ENCODE peak calls at places on chromosomes 12 and 14, in nine cellular contexts. I, D, S, T, C, M, U, G and L are unnamed samples.

GRCh38 chr12:49021292-49021915 is 2.8 kb upstream of the PRKAG1 start:
- DNase-seq in D (no peak), T (no peak), I (no peak), C (no peak), S (peak; percentile 31), U (no peak), G (no peak), M (no peak), L (no peak)

GRCh38 chr14:58198086-58198485 is 1.9 kb upstream of the ACTR10 start:
- DNase-seq in C (no peak), I (no peak), T (no peak), G (no peak), D (no peak), M (no peak), U (no peak), S (no peak), L (no peak)

GRCh38 chr12:99212275-99212674 is 435.3 kb upstream of the GARIN6 start:
- DNase-seq in T (no peak), S (no peak), C (no peak), G (no peak), M (no peak), D (no peak), I (no peak), U (no peak), L (no peak)

GRCh38 chr12:49588761-49589516 is 16.5 kb downstream of the FAM186B start:
- DNase-seq in T (no peak), G (no peak), M (no peak), U (no peak), S (peak; percentile 32), D (no peak), C (no peak), I (no peak), L (no peak)

GRCh38 chr14:99612065-99612736 is 8.2 kb upstream of the CCDC85C start:
- DNase-seq in C (no peak), D (no peak), I (no peak), M (no peak), G (no peak), T (no peak), S (no peak), U (no peak), L (no peak)

GRCh38 chr12:14902465-14902864 is 16.8 kb upstream of the MGP start:
- DNase-seq in C (no peak), D (no peak), T (peak; percentile 18), M (no peak), U (no peak), I (no peak), S (no peak), G (no peak), L (peak; percentile 30)

GRCh38 chr12:68236421-68237059 is 10.9 kb upstream of the IL26 start:
- DNase-seq in D (peak; percentile 50), U (no peak), I (peak; percentile 19), S (no peak), M (no peak), G (peak; percentile 59), C (no peak), T (peak; percentile 23), L (no peak)

GRCh38 chr12:123761841-123762714 is at the start of gene DNAH10:
- DNase-seq in U (peak; percentile 88), I (no peak), S (peak; percentile 92), D (peak; percentile 10), G (no peak), T (peak; percentile 52), C (peak; percentile 6), M (no peak), L (peak; percentile 15)

GRCh38 chr12:119444462-119445044 is 110.0 kb downstream of the CCDC60 start:
- DNase-seq in M (peak; percentile 49), T (peak; percentile 33), U (peak; percentile 91), C (peak; percentile 2), I (peak; percentile 83), D (peak; percentile 57), G (peak; percentile 82), S (peak; percentile 87), L (no peak)
- H2AFZ ChIP-seq in M (no peak overlapping the region), T (no peak overlapping the region), U (peak overlapping the region; percentile 93), C (no peak overlapping the region), I (no peak overlapping the region), D (no peak overlapping the region), G (peak overlapping the region; percentile 57), S (peak overlapping the region; percentile 83), L (no peak overlapping the region)

GRCh38 chr14:20177433-20177974 is 13.2 kb upstream of the OR11G2 start:
- DNase-seq in U (no peak), D (no peak), I (no peak), M (no peak), G (peak; percentile 89), S (no peak), T (no peak), C (no peak), L (no peak)
- H2AFZ ChIP-seq in U (no peak overlapping the region), D (no peak overlapping the region), I (no peak overlapping the region), M (no peak overlapping the region), G (peak overlapping the region; percentile 63), S (no peak overlapping the region), T (no peak overlapping the region), C (no peak overlapping the region), L (no peak overlapping the region)

GRCh38 chr14:70121521-70121920 is 67.2 kb downstream of the SLC8A3 start:
- DNase-seq in G (no peak), T (no peak), C (no peak), M (no peak), I (no peak), U (peak; percentile 92), S (peak; percentile 69), D (no peak), L (no peak)
- H2AFZ ChIP-seq in G (no peak overlapping the region), T (no peak overlapping the region), C (no peak overlapping the region), M (no peak overlapping the region), I (no peak overlapping the region), U (no peak overlapping the region), S (no peak overlapping the region), D (no peak overlapping the region), L (no peak overlapping the region)

GRCh38 chr12:73308079-73308478 is 1035.9 kb downstream of the TRHDE start:
- DNase-seq in I (no peak), D (no peak), S (no peak), M (no peak), T (no peak), G (no peak), U (no peak), C (no peak), L (peak; percentile 40)
- H2AFZ ChIP-seq in I (no peak overlapping the region), D (no peak overlapping the region), S (no peak overlapping the region), M (no peak overlapping the region), T (no peak overlapping the region), G (no peak overlapping the region), U (no peak overlapping the region), C (no peak overlapping the region), L (no peak overlapping the region)

GRCh38 chr14:44893535-44893934 is 68.2 kb downstream of the KLHL28 start:
- DNase-seq in T (no peak), S (no peak), D (no peak), G (no peak), C (no peak), M (no peak), I (no peak), U (no peak), L (no peak)

GRCh38 chr14:44897844-44898151 is 63.9 kb downstream of the KLHL28 start:
- DNase-seq in T (no peak), G (peak; percentile 69), U (no peak), C (no peak), D (no peak), M (no peak), I (peak; percentile 66), S (no peak), L (peak; percentile 70)

GRCh38 chr14:44896275-44897040 is 65.3 kb downstream of the KLHL28 start:
- DNase-seq in S (no peak), M (no peak), C (no peak), T (no peak), D (no peak), G (no peak), U (no peak), I (no peak), L (no peak)

GRCh38 chr14:44897041-44897843 is 64.5 kb downstream of the KLHL28 start:
- DNase-seq in S (peak; percentile 97), T (peak; percentile 99), C (peak; percentile 93), U (peak; percentile 98), M (peak; percentile 87), D (peak; percentile 98), G (peak; percentile 94), I (peak; percentile 98), L (peak; percentile 97)

DNA sequence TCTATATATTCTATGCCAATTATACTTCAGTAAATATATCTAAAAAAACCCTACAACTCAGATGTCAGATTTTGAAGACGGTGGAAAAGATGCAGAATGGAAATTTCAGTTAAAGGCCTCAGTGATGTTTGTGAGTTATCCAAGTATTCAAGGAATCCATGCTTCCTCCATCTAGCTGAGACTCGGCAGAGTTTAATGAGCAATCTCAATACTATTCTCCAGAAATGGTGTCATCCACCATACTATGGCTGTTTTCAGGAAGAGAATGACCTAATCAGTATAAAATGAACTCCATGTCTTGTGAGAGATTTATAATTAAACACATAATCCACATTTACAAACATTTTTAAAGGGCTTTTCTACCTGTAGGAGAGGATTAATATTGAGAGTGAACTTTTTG is 66.0 kb downstream of the KLHL28 start:
- DNase-seq in U (no peak), M (no peak), I (peak; percentile 22), T (peak; percentile 93), D (no peak), S (no peak), G (no peak), C (peak; percentile 87), L (peak; percentile 87)
- H2AFZ ChIP-seq in U (no peak overlapping the region), M (no peak overlapping the region), I (no peak overlapping the region), T (peak overlapping the region; percentile 65), D (peak overlapping the region; percentile 100), S (no peak overlapping the region), G (no peak overlapping the region), C (no peak overlapping the region), L (no peak overlapping the region)

GRCh38 chr12:92297932-92298681 is 152.5 kb upstream of the BTG1 start:
- DNase-seq in S (no peak), M (no peak), G (no peak), D (peak; percentile 15), T (peak; percentile 94), U (no peak), C (peak; percentile 94), I (no peak), L (peak; percentile 62)

GRCh38 chr12:92299344-92299743 is 153.7 kb upstream of the BTG1 start:
- DNase-seq in I (no peak), G (no peak), D (no peak), C (no peak), T (no peak), S (no peak), M (no peak), U (no peak), L (no peak)

GRCh38 chr12:92299744-92300143 is 154.1 kb upstream of the BTG1 start:
- DNase-seq in S (no peak), D (no peak), C (no peak), I (no peak), M (no peak), U (no peak), G (peak; percentile 24), T (no peak), L (no peak)

GRCh38 chr12:92295523-92295922 is 149.9 kb upstream of the BTG1 start:
- DNase-seq in G (no peak), M (no peak), T (peak; percentile 74), I (no peak), U (no peak), D (no peak), C (peak; percentile 62), S (no peak), L (peak; percentile 44)

DNA sequence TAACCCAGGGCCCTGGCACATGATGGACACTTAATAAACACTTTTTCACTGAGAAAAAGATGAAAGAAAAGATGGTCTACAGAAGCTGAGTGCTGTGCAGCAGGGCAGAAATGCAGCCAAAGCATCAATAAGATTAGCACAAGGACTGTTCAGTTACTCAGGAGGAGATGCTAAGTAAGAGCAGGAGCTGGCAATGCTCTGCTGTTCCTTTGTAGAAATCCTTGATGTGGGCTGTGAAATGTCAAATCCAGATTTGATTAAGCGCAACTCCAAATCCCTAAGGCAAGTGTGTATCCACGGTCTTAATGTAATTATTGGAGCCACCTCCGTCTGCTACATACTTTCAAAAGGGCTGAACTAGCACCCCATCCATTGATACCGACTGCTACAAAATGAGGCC is 151.8 kb upstream of the BTG1 start:
- DNase-seq in U (no peak), C (no peak), D (no peak), G (no peak), M (no peak), I (no peak), T (peak; percentile 16), S (no peak), L (no peak)
- H2AFZ ChIP-seq in U (peak overlapping the region; percentile 74), C (no peak overlapping the region), D (no peak overlapping the region), G (no peak overlapping the region), M (no peak overlapping the region), I (no peak overlapping the region), T (peak overlapping the region; percentile 83), S (no peak overlapping the region), L (no peak overlapping the region)